ENCODE peak calls at places on chromosomes 16 and 17, in six cellular contexts. C, S, V, N, T and M are unnamed samples.

GRCh38 chr16:73280366-73280765 is 232.4 kb upstream of the ZFHX3 start:
- DNase-seq in S (no peak), C (no peak), N (no peak), V (no peak), T (no peak), M (no peak)

GRCh38 chr16:17836868-17837602 is 366.3 kb upstream of the XYLT1 start:
- DNase-seq in V (peak), S (no peak), T (no peak), N (no peak), C (no peak), M (no peak)

GRCh38 chr16:23384878-23385277 is 68.1 kb downstream of the COG7 start:
- DNase-seq in V (no peak), S (no peak), C (no peak), T (no peak), N (no peak), M (no peak)

GRCh38 chr16:57984443-57985203 is 13.7 kb upstream of the CNGB1 start:
- DNase-seq in N (peak), S (peak), C (peak), V (peak), T (peak), M (peak)

GRCh38 chr16:15035163-15035729 is 20.6 kb downstream of the NTAN1 start:
- DNase-seq in T (no peak), N (no peak), C (no peak), V (no peak), S (no peak), M (no peak)

GRCh38 chr17:29124135-29124930 is 55.9 kb downstream of the MYO18A start:
- DNase-seq in V (peak), S (no peak), T (peak), N (no peak), C (no peak), M (no peak)

GRCh38 chr17:31824771-31825360 is 34.2 kb downstream of the COPRS start:
- DNase-seq in C (no peak), T (no peak), N (no peak), V (no peak), S (no peak), M (no peak)

GRCh38 chr16:72241930-72242329 is 70.0 kb upstream of the PMFBP1 start:
- DNase-seq in S (no peak), N (no peak), V (peak), C (no peak), T (no peak), M (no peak)

GRCh38 chr16:9546438-9546786 is 455.0 kb downstream of the HAPSTR1 start:
- DNase-seq in S (no peak), T (no peak), V (no peak), C (no peak), N (no peak), M (no peak)

GRCh38 chr17:3298260-3298659 is at the start of gene OR3A1:
- DNase-seq in T (no peak), V (no peak), N (no peak), S (no peak), C (no peak), M (no peak)
- TF ChIP-seq CTCF in T (no peak), V (no peak), N (no peak), S (no peak), C (no peak), M (no peak)

GRCh38 chr16:70254095-70254964 is 2.6 kb upstream of the EXOSC6 start:
- DNase-seq in T (no peak), V (no peak), C (peak), N (no peak), S (no peak), M (no peak)
- TF ChIP-seq CTCF in T (no peak), V (no peak), C (no peak), N (no peak), S (no peak), M (no peak)

GRCh38 chr17:65797809-65798208 is 236.4 kb upstream of the AXIN2 start:
- DNase-seq in N (no peak), S (no peak), C (no peak), V (peak), T (no peak), M (no peak)
- TF ChIP-seq CTCF in N (no peak), S (no peak), C (no peak), V (peak), T (no peak), M (no peak)

DNA sequence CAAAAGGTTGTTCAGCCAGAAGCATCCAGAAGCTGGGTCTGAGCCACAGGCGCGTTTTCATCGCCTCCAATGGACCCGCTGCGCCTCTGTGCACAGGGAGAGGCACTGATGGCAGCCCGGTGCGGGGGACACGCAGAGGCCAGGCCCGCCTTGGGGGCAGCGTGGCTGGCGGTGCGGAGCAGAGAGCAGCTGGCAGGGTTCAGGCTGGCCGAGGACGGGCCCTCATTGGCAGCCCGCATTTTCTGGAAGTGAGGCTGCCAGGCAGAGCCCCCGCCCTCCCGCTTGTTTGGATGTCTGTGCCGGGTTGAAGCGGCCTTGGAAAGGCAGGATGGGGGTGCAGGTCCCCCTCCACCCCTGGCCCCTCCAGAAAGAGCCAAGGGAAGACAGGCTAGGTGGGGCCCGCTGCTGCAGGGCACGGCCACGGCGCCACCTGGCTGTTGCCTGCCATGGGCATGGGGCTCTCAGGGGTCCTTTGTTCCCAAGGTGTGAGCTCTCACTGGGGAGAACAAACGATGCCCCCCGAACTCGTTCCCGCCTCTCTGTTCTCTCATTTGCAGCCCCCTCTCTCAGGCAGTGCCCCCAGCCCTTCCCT is 18.8 kb downstream of the GSE1 start:
- DNase-seq in T (no peak), V (no peak), C (no peak), S (no peak), N (no peak), M (no peak)
- TF ChIP-seq CTCF in T (no peak), V (peak), C (no peak), S (no peak), N (no peak), M (no peak)

DNA sequence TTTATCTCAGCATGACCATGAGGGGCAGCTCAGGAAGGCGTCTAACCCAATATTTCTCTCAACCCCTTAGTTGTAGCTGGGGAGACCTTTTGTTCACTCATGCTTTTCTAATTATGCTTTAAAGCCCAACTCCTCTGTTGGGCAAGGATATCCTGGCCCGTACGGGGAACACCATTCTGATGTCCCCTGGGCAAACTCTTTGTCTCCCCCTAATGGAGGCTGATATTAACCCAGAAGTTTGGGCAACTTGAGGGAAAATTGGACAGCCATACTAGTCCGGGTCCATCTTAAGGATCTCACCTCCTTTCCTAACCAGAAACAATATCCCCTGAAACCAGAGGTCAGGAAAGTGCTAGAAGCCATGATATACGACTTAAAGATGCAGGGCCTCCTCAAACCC is 143.7 kb upstream of the COX10 start:
- DNase-seq in V (no peak), N (no peak), T (no peak), C (no peak), S (no peak), M (no peak)
- TF ChIP-seq CTCF in V (peak), N (peak), T (no peak), C (no peak), S (no peak), M (no peak)

GRCh38 chr17:12348476-12348875 is 317.2 kb upstream of the MYOCD start:
- DNase-seq in T (no peak), V (no peak), C (no peak), S (no peak), N (no peak), M (no peak)

GRCh38 chr17:12342161-12342560 is 321.5 kb downstream of the MAP2K4 start:
- DNase-seq in S (no peak), N (no peak), V (no peak), T (no peak), C (no peak), M (no peak)

GRCh38 chr17:12342609-12343248 is 322.1 kb downstream of the MAP2K4 start:
- DNase-seq in T (peak), V (peak), N (no peak), C (no peak), S (no peak), M (no peak)
- TF ChIP-seq CTCF in T (peak), V (peak), N (peak), C (no peak), S (peak), M (no peak)

DNA sequence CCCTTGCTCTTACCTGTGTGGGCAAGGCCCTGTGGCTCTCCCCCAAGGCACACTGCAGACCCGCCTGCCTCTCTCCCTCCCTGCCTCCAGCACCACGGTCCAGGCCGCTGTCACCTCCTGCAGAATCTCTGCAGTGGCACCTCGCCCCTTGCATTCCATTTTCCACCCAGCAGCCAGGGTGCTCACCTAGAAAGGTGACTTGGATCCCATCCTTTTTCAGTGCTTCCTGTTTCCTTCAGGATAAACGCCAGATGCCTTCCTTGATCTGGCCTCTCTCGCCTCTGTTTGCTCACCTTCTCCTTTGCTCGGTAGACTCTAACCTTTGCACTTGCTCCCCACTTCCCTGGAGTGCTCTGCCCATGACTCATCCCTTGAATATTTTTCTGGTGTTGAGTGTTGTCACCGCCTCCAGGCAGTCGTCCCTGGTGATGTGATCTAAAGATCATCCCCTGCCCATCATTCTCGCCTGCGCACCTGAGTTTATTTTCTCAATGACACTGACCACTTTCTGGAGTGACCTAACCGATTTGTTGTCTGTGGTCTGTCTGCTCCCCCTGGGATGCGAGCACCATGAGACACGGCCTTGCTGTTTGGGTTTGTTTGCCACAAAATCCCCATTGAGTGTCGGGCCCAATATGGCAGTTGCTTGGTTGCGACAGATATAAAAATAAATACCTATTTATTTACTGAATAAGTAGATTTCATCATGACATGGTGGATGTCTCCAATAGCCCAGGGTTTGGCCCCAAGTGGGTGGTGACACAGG is 79.1 kb upstream of the LGALS9 start:
- DNase-seq in T (no peak), S (no peak), V (no peak), C (no peak), N (no peak), M (no peak)
- TF ChIP-seq CTCF in T (no peak), S (no peak), V (no peak), C (no peak), N (no peak), M (no peak)

GRCh38 chr16:54817432-54817831 is 113.2 kb upstream of the IRX5 start:
- DNase-seq in C (no peak), S (no peak), T (no peak), N (no peak), V (peak), M (no peak)
- TF ChIP-seq CTCF in C (peak), S (peak), T (no peak), N (peak), V (peak), M (no peak)

DNA sequence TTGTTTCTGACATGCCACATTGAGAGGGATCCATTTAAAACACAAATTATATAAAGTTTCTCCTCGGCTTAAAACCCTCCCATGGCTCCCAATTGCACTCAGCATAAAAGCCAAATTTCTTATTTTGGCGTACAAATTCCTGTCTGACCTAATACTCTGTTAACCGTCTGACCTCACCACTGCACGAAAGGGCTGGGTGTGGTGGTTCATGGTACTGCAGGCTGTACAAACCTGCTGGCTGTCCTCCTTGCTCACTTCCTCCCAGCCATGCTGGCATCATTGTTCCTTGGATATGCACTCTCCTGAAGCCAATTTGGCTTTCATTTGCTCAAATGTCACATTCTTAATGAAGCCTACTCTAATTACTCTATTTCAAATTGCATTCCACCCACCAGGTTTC is 301.6 kb upstream of the C16orf82 start:
- DNase-seq in C (no peak), V (no peak), S (no peak), N (no peak), T (no peak), M (no peak)
- TF ChIP-seq CTCF in C (peak), V (no peak), S (peak), N (peak), T (no peak), M (no peak)